ENCODE peak calls at places on chromosomes 12 and 14, in ten cellular contexts. One of them, this sample, is unnamed.
A peak's percentile ranks its signal among the peaks of the same experiment; 100 is the strongest.

GRCh38 chr14:51310453-51311074 is 70.5 kb downstream of the TMX1 start:
- DNase-seq in brain microvascular endothelial cell: no peak
- DNase-seq in cardiac muscle cell: peak; percentile 75
- DNase-seq in GM20000: no peak
- DNase-seq in BJ: peak; percentile 59
- DNase-seq in CD14-positive monocyte: no peak
- DNase-seq in nephron progenitor cell: no peak
- DNase-seq in cardiac fibroblast: peak; percentile 58
- DNase-seq in Calu3: no peak
- DNase-seq in adrenal gland: no peak
- DNase-seq in this sample: no peak

GRCh38 chr12:119659289-119659897 is 8.5 kb upstream of the PRKAB1 start:
- DNase-seq in brain microvascular endothelial cell: peak; percentile 42
- DNase-seq in Calu3: peak; percentile 58
- DNase-seq in adrenal gland: no peak
- DNase-seq in cardiac fibroblast: peak; percentile 31
- DNase-seq in nephron progenitor cell: peak; percentile 54
- DNase-seq in cardiac muscle cell: peak; percentile 33
- DNase-seq in BJ: no peak
- DNase-seq in GM20000: peak; percentile 61
- DNase-seq in CD14-positive monocyte: no peak
- DNase-seq in this sample: no peak

GRCh38 chr12:79402626-79403025 is 288.1 kb downstream of the PAWR start:
- DNase-seq in nephron progenitor cell: no peak
- DNase-seq in cardiac fibroblast: no peak
- DNase-seq in BJ: no peak
- DNase-seq in GM20000: no peak
- DNase-seq in CD14-positive monocyte: no peak
- DNase-seq in adrenal gland: no peak
- DNase-seq in cardiac muscle cell: peak; percentile 50
- DNase-seq in Calu3: no peak
- DNase-seq in brain microvascular endothelial cell: peak; percentile 40
- DNase-seq in this sample: no peak

GRCh38 chr14:73465833-73466532 is 7.6 kb upstream of the NUMB start:
- DNase-seq in cardiac muscle cell: no peak
- DNase-seq in adrenal gland: no peak
- DNase-seq in GM20000: no peak
- DNase-seq in CD14-positive monocyte: no peak
- DNase-seq in BJ: no peak
- DNase-seq in nephron progenitor cell: no peak
- DNase-seq in Calu3: no peak
- DNase-seq in brain microvascular endothelial cell: no peak
- DNase-seq in cardiac fibroblast: no peak
- DNase-seq in this sample: no peak

GRCh38 chr14:68468437-68469207 is 324.2 kb downstream of the ZFP36L1 start:
- DNase-seq in cardiac muscle cell: peak; percentile 67
- DNase-seq in nephron progenitor cell: no peak
- DNase-seq in BJ: peak; percentile 52
- DNase-seq in brain microvascular endothelial cell: peak; percentile 59
- DNase-seq in cardiac fibroblast: peak; percentile 56
- DNase-seq in Calu3: peak; percentile 40
- DNase-seq in GM20000: no peak
- DNase-seq in CD14-positive monocyte: no peak
- DNase-seq in adrenal gland: no peak
- DNase-seq in this sample: no peak

GRCh38 chr12:73656375-73656774 is 881.3 kb upstream of the ATXN7L3B start:
- DNase-seq in nephron progenitor cell: no peak
- DNase-seq in cardiac muscle cell: no peak
- DNase-seq in brain microvascular endothelial cell: no peak
- DNase-seq in CD14-positive monocyte: no peak
- DNase-seq in Calu3: no peak
- DNase-seq in cardiac fibroblast: no peak
- DNase-seq in BJ: no peak
- DNase-seq in GM20000: no peak
- DNase-seq in adrenal gland: no peak
- DNase-seq in this sample: no peak

GRCh38 chr12:57456145-57456700 is 1.1 kb downstream of the INHBE start:
- DNase-seq in BJ: no peak
- DNase-seq in Calu3: peak; percentile 68
- DNase-seq in nephron progenitor cell: peak; percentile 59
- DNase-seq in CD14-positive monocyte: no peak
- DNase-seq in cardiac muscle cell: peak; percentile 54
- DNase-seq in adrenal gland: no peak
- DNase-seq in cardiac fibroblast: peak; percentile 44
- DNase-seq in GM20000: no peak
- DNase-seq in brain microvascular endothelial cell: no peak
- DNase-seq in this sample: peak; percentile 25

GRCh38 chr12:133233993-133234564 is 1.6 kb downstream of the ANHX start:
- DNase-seq in Calu3: no peak
- DNase-seq in BJ: no peak
- DNase-seq in adrenal gland: no peak
- DNase-seq in CD14-positive monocyte: no peak
- DNase-seq in brain microvascular endothelial cell: no peak
- DNase-seq in cardiac muscle cell: no peak
- DNase-seq in nephron progenitor cell: no peak
- DNase-seq in GM20000: no peak
- DNase-seq in cardiac fibroblast: no peak
- DNase-seq in this sample: no peak

GRCh38 chr14:101464310-101464983 is 96.8 kb upstream of the DIO3 start:
- DNase-seq in BJ: no peak
- DNase-seq in adrenal gland: no peak
- DNase-seq in cardiac muscle cell: no peak
- DNase-seq in brain microvascular endothelial cell: no peak
- DNase-seq in cardiac fibroblast: no peak
- DNase-seq in GM20000: no peak
- DNase-seq in CD14-positive monocyte: no peak
- DNase-seq in nephron progenitor cell: no peak
- DNase-seq in Calu3: no peak
- DNase-seq in this sample: no peak

GRCh38 chr14:88421286-88421685 is 35.8 kb downstream of the SPATA7 start:
- DNase-seq in nephron progenitor cell: no peak
- DNase-seq in GM20000: no peak
- DNase-seq in brain microvascular endothelial cell: no peak
- DNase-seq in cardiac fibroblast: peak; percentile 40
- DNase-seq in cardiac muscle cell: peak; percentile 27
- DNase-seq in adrenal gland: no peak
- DNase-seq in Calu3: no peak
- DNase-seq in CD14-positive monocyte: no peak
- DNase-seq in BJ: no peak
- DNase-seq in this sample: no peak

GRCh38 chr14:101105045-101105444 is 201.5 kb upstream of the RTL1 start:
- DNase-seq in brain microvascular endothelial cell: no peak
- DNase-seq in cardiac fibroblast: no peak
- DNase-seq in adrenal gland: no peak
- DNase-seq in GM20000: no peak
- DNase-seq in nephron progenitor cell: no peak
- DNase-seq in CD14-positive monocyte: no peak
- DNase-seq in BJ: no peak
- DNase-seq in cardiac muscle cell: no peak
- DNase-seq in Calu3: no peak
- DNase-seq in this sample: no peak

GRCh38 chr14:75307700-75308379 is 29.2 kb downstream of the FOS start:
- DNase-seq in BJ: no peak
- DNase-seq in brain microvascular endothelial cell: peak; percentile 73
- DNase-seq in GM20000: peak; percentile 53
- DNase-seq in cardiac muscle cell: peak; percentile 90
- DNase-seq in Calu3: peak; percentile 90
- DNase-seq in cardiac fibroblast: peak; percentile 90
- DNase-seq in nephron progenitor cell: peak; percentile 95
- DNase-seq in CD14-positive monocyte: peak; percentile 70
- DNase-seq in adrenal gland: peak; percentile 89
- DNase-seq in this sample: peak; percentile 86

GRCh38 chr12:52395761-52396434 is 10.2 kb downstream of the KRT82 start:
- DNase-seq in cardiac fibroblast: peak; percentile 65
- DNase-seq in Calu3: peak; percentile 62
- DNase-seq in GM20000: no peak
- DNase-seq in brain microvascular endothelial cell: no peak
- DNase-seq in BJ: no peak
- DNase-seq in cardiac muscle cell: peak; percentile 75
- DNase-seq in nephron progenitor cell: peak; percentile 29
- DNase-seq in adrenal gland: no peak
- DNase-seq in CD14-positive monocyte: peak; percentile 26
- DNase-seq in this sample: no peak

GRCh38 chr14:45284802-45285201 is 31.8 kb upstream of the MIS18BP1 start:
- DNase-seq in brain microvascular endothelial cell: no peak
- DNase-seq in nephron progenitor cell: no peak
- DNase-seq in CD14-positive monocyte: no peak
- DNase-seq in cardiac muscle cell: no peak
- DNase-seq in GM20000: no peak
- DNase-seq in cardiac fibroblast: no peak
- DNase-seq in Calu3: no peak
- DNase-seq in adrenal gland: no peak
- DNase-seq in BJ: no peak
- DNase-seq in this sample: no peak
- TF ChIP-seq CTCF in brain microvascular endothelial cell: no peak
- TF ChIP-seq CTCF in nephron progenitor cell: no peak
- TF ChIP-seq CTCF in CD14-positive monocyte: peak; percentile 11
- TF ChIP-seq CTCF in cardiac muscle cell: peak; percentile 17
- TF ChIP-seq CTCF in GM20000: no peak
- TF ChIP-seq CTCF in cardiac fibroblast: no peak
- TF ChIP-seq CTCF in Calu3: no peak
- TF ChIP-seq CTCF in adrenal gland: no peak
- TF ChIP-seq CTCF in BJ: no peak
- TF ChIP-seq CTCF in this sample: no peak

GRCh38 chr14:24690492-24690891 is 56.5 kb upstream of the GZMB start:
- DNase-seq in CD14-positive monocyte: no peak
- DNase-seq in cardiac fibroblast: no peak
- DNase-seq in BJ: no peak
- DNase-seq in Calu3: peak; percentile 6
- DNase-seq in nephron progenitor cell: no peak
- DNase-seq in GM20000: no peak
- DNase-seq in adrenal gland: no peak
- DNase-seq in brain microvascular endothelial cell: no peak
- DNase-seq in cardiac muscle cell: no peak
- DNase-seq in this sample: no peak
- TF ChIP-seq CTCF in CD14-positive monocyte: no peak
- TF ChIP-seq CTCF in cardiac fibroblast: no peak
- TF ChIP-seq CTCF in BJ: no peak
- TF ChIP-seq CTCF in Calu3: no peak
- TF ChIP-seq CTCF in nephron progenitor cell: no peak
- TF ChIP-seq CTCF in GM20000: no peak
- TF ChIP-seq CTCF in adrenal gland: no peak
- TF ChIP-seq CTCF in brain microvascular endothelial cell: no peak
- TF ChIP-seq CTCF in cardiac muscle cell: no peak
- TF ChIP-seq CTCF in this sample: no peak

GRCh38 chr14:58947816-58948440 is 240.5 kb upstream of the DAAM1 start:
- DNase-seq in BJ: no peak
- DNase-seq in cardiac muscle cell: peak; percentile 25
- DNase-seq in GM20000: no peak
- DNase-seq in CD14-positive monocyte: no peak
- DNase-seq in brain microvascular endothelial cell: no peak
- DNase-seq in adrenal gland: no peak
- DNase-seq in Calu3: no peak
- DNase-seq in cardiac fibroblast: peak; percentile 9
- DNase-seq in nephron progenitor cell: no peak
- DNase-seq in this sample: no peak
- TF ChIP-seq CTCF in BJ: no peak
- TF ChIP-seq CTCF in cardiac muscle cell: peak; percentile 10
- TF ChIP-seq CTCF in GM20000: no peak
- TF ChIP-seq CTCF in CD14-positive monocyte: no peak
- TF ChIP-seq CTCF in brain microvascular endothelial cell: peak; percentile 32
- TF ChIP-seq CTCF in adrenal gland: no peak
- TF ChIP-seq CTCF in Calu3: no peak
- TF ChIP-seq CTCF in cardiac fibroblast: no peak
- TF ChIP-seq CTCF in nephron progenitor cell: no peak
- TF ChIP-seq CTCF in this sample: no peak

GRCh38 chr12:87793134-87793533 is 236.1 kb downstream of the C12orf50 start:
- DNase-seq in adrenal gland: no peak
- DNase-seq in nephron progenitor cell: no peak
- DNase-seq in GM20000: no peak
- DNase-seq in BJ: no peak
- DNase-seq in cardiac muscle cell: peak; percentile 47
- DNase-seq in CD14-positive monocyte: no peak
- DNase-seq in Calu3: no peak
- DNase-seq in cardiac fibroblast: peak; percentile 26
- DNase-seq in brain microvascular endothelial cell: peak; percentile 78
- DNase-seq in this sample: no peak
- TF ChIP-seq CTCF in adrenal gland: no peak
- TF ChIP-seq CTCF in nephron progenitor cell: no peak
- TF ChIP-seq CTCF in GM20000: no peak
- TF ChIP-seq CTCF in BJ: no peak
- TF ChIP-seq CTCF in cardiac muscle cell: no peak
- TF ChIP-seq CTCF in CD14-positive monocyte: no peak
- TF ChIP-seq CTCF in Calu3: no peak
- TF ChIP-seq CTCF in cardiac fibroblast: no peak
- TF ChIP-seq CTCF in brain microvascular endothelial cell: peak; percentile 24
- TF ChIP-seq CTCF in this sample: no peak

GRCh38 chr14:104224516-104225281 is 86.3 kb downstream of the KIF26A start:
- DNase-seq in Calu3: no peak
- DNase-seq in GM20000: peak; percentile 62
- DNase-seq in brain microvascular endothelial cell: no peak
- DNase-seq in nephron progenitor cell: peak; percentile 75
- DNase-seq in cardiac fibroblast: no peak
- DNase-seq in CD14-positive monocyte: no peak
- DNase-seq in BJ: no peak
- DNase-seq in cardiac muscle cell: no peak
- DNase-seq in adrenal gland: peak; percentile 62
- DNase-seq in this sample: no peak
- TF ChIP-seq CTCF in Calu3: no peak
- TF ChIP-seq CTCF in GM20000: no peak
- TF ChIP-seq CTCF in brain microvascular endothelial cell: peak; percentile 12
- TF ChIP-seq CTCF in nephron progenitor cell: peak; percentile 65
- TF ChIP-seq CTCF in cardiac fibroblast: no peak
- TF ChIP-seq CTCF in CD14-positive monocyte: peak; percentile 36
- TF ChIP-seq CTCF in BJ: peak; percentile 17
- TF ChIP-seq CTCF in cardiac muscle cell: peak; percentile 40
- TF ChIP-seq CTCF in adrenal gland: peak; percentile 64
- TF ChIP-seq CTCF in this sample: no peak

DNA sequence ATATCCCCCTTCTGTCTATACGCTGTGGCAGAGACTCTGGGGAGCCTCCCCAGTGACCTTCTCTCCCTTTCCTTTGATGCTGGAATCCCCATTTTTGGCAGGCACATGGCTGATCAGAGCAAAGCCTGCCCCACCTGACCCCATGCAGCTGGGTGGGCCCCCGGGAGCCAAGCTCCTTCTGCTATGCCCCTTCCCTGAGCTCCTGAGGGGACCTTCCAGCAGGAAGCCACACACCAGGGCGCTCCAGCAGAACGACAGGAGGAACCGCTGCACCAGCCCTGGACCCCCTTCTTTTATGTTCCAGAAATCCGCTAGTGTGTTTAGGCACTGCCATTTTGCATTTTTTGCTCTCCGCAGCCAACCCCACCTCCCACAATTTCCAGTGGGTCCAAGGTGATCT is 44.6 kb downstream of the TRAFD1 start:
- DNase-seq in BJ: no peak
- DNase-seq in CD14-positive monocyte: no peak
- DNase-seq in nephron progenitor cell: no peak
- DNase-seq in Calu3: no peak
- DNase-seq in cardiac muscle cell: no peak
- DNase-seq in adrenal gland: no peak
- DNase-seq in brain microvascular endothelial cell: no peak
- DNase-seq in GM20000: no peak
- DNase-seq in cardiac fibroblast: no peak
- DNase-seq in this sample: no peak
- TF ChIP-seq CTCF in BJ: no peak
- TF ChIP-seq CTCF in CD14-positive monocyte: no peak
- TF ChIP-seq CTCF in nephron progenitor cell: no peak
- TF ChIP-seq CTCF in Calu3: no peak
- TF ChIP-seq CTCF in cardiac muscle cell: no peak
- TF ChIP-seq CTCF in adrenal gland: no peak
- TF ChIP-seq CTCF in brain microvascular endothelial cell: no peak
- TF ChIP-seq CTCF in GM20000: no peak
- TF ChIP-seq CTCF in cardiac fibroblast: no peak
- TF ChIP-seq CTCF in this sample: no peak